ENCODE peak calls at places on chromosomes 16 and 17, in four cellular contexts. B is naive thymus-derived CD8-positive, alpha-beta T cell; F is NCI-H2171; M is hippocampal formation. S is an unnamed sample.

GRCh38 chr17:72416054-72416691 is 295.4 kb downstream of the SOX9 start:
- DNase-seq in B (no peak), F (peak; percentile 63), M (peak; percentile 47), S (peak; percentile 92)

GRCh38 chr16:67613808-67614207 is 31.1 kb upstream of the CARMIL2 start:
- DNase-seq in F (no peak), M (no peak), B (no peak), S (no peak)

GRCh38 chr16:17358846-17359245 is 111.9 kb downstream of the XYLT1 start:
- DNase-seq in B (no peak), M (no peak), F (no peak), S (no peak)

GRCh38 chr17:10025976-10026785 is 121.1 kb upstream of the RCVRN start:
- DNase-seq in M (peak; percentile 48), B (no peak), F (no peak), S (no peak)

GRCh38 chr17:39679521-39680192 is 8.2 kb downstream of the PGAP3 start:
- DNase-seq in M (no peak), B (peak; percentile 49), F (no peak), S (no peak)

GRCh38 chr17:58311429-58311894 is 17.1 kb downstream of the TSPOAP1 start:
- DNase-seq in M (no peak), F (no peak), B (no peak), S (no peak)

GRCh38 chr17:79678091-79678731 is 52.5 kb upstream of the ENPP7 start:
- DNase-seq in B (no peak), M (no peak), F (no peak), S (no peak)

GRCh38 chr16:1152651-1153259 is at the start of gene CACNA1H:
- DNase-seq in B (peak; percentile 75), M (no peak), F (peak; percentile 57), S (no peak)

GRCh38 chr16:30736995-30737793 is 11.0 kb upstream of the PHKG2 start:
- DNase-seq in F (no peak), M (no peak), B (no peak), S (no peak)

GRCh38 chr17:51913491-51913890 is 245.0 kb downstream of the CA10 start:
- DNase-seq in M (no peak), B (no peak), F (no peak), S (no peak)

GRCh38 chr17:64627797-64628196 is 34.3 kb downstream of the SMURF2 start:
- DNase-seq in B (no peak), F (no peak), M (no peak), S (no peak)

GRCh38 chr17:17351356-17351891 is 48.3 kb downstream of the NT5M start:
- DNase-seq in F (no peak), B (no peak), M (no peak), S (no peak)

GRCh38 chr17:40062347-40063033 is at the start of gene THRA:
- DNase-seq in M (peak; percentile 74), F (peak; percentile 44), B (peak; percentile 70), S (no peak)

GRCh38 chr16:85648070-85648714 is 35.1 kb downstream of the GSE1 start:
- DNase-seq in B (no peak), F (no peak), M (no peak), S (no peak)

GRCh38 chr16:54927125-54928015 is 3.3 kb upstream of the IRX5 start:
- DNase-seq in F (peak; percentile 29), B (no peak), M (no peak), S (no peak)

GRCh38 chr16:12535535-12536411 is 267.9 kb downstream of the CPPED1 start:
- DNase-seq in M (no peak), B (no peak), F (no peak), S (no peak)

GRCh38 chr16:81564368-81565060 is 119.9 kb downstream of the CMIP start:
- DNase-seq in B (no peak), F (no peak), M (no peak), S (no peak)

GRCh38 chr17:41052594-41052993 is 2.4 kb downstream of the KRTAP2-2 start:
- DNase-seq in F (no peak), M (no peak), B (no peak), S (no peak)

GRCh38 chr17:81885454-81885853 is 5.9 kb downstream of the ALYREF start:
- DNase-seq in F (no peak), M (no peak), B (no peak), S (no peak)

GRCh38 chr16:70573451-70574121 is 50.0 kb downstream of the SF3B3 start:
- DNase-seq in M (no peak), B (no peak), F (no peak), S (no peak)

GRCh38 chr17:76529224-76529642 is 8.3 kb downstream of the CYGB start:
- DNase-seq in B (no peak), F (no peak), M (peak; percentile 38), S (no peak)

GRCh38 chr16:49483651-49484451 is 110.2 kb downstream of the C16orf78 start:
- DNase-seq in M (no peak), B (no peak), F (no peak), S (no peak)

GRCh38 chr17:45228121-45228941 is 6.6 kb downstream of the FMNL1 start:
- DNase-seq in B (no peak), M (no peak), F (peak; percentile 47), S (no peak)

GRCh38 chr16:75273054-75273925 is 21.9 kb upstream of the BCAR1 start:
- DNase-seq in M (no peak), B (no peak), F (no peak), S (no peak)

GRCh38 chr17:2092253-2092652 is 37.4 kb downstream of the HIC1 start:
- DNase-seq in F (no peak), M (no peak), B (no peak), S (no peak)

GRCh38 chr17:33284022-33284421 is 9.1 kb downstream of the ASIC2 start:
- DNase-seq in M (no peak), F (no peak), B (no peak), S (no peak)

GRCh38 chr16:86751081-86752030 is 173.0 kb downstream of the FOXL1 start:
- DNase-seq in F (no peak), M (no peak), B (no peak), S (no peak)

GRCh38 chr16:35687781-35688180 is 2228.4 kb downstream of the TP53TG3F start:
- DNase-seq in M (no peak), F (no peak), B (no peak), S (no peak)

GRCh38 chr17:64622931-64623654 is 39.0 kb downstream of the SMURF2 start:
- DNase-seq in B (no peak), F (no peak), M (no peak), S (no peak)

GRCh38 chr16:784431-784830 is 3.8 kb downstream of the RPUSD1 start:
- DNase-seq in F (no peak), M (no peak), B (no peak), S (no peak)

GRCh38 chr17:41366070-41366469 is 3.5 kb downstream of the KRT33B start:
- DNase-seq in F (no peak), B (no peak), M (no peak), S (no peak)

GRCh38 chr16:16997349-16997748 is 473.4 kb downstream of the XYLT1 start:
- DNase-seq in B (no peak), F (no peak), M (no peak), S (no peak)

GRCh38 chr16:50816901-50817555 is 75.1 kb downstream of the CYLD start:
- DNase-seq in F (no peak), B (no peak), M (no peak), S (no peak)

GRCh38 chr17:19238167-19238505 is 970 bp downstream of the EPN2 start:
- DNase-seq in F (no peak), B (no peak), M (peak; percentile 41), S (no peak)